ENCODE peak calls at places on chromosomes 12 and 14, in ten cellular contexts. One of them, this sample, is unnamed.

GRCh38 chr12:83015390-83016225 is 328.9 kb downstream of the TMTC2 start:
- DNase-seq in left lung: no peak
- DNase-seq in lower leg skin: no peak
- DNase-seq in lower lobe of right lung: no peak
- DNase-seq in spleen: no peak
- DNase-seq in endodermal cell: no peak
- DNase-seq in foreskin fibroblast: peak; percentile 23
- DNase-seq in A549: no peak
- DNase-seq in CD8-positive, alpha-beta T cell: no peak
- DNase-seq in choroid plexus epithelial cell: peak; percentile 24
- DNase-seq in this sample: no peak

GRCh38 chr14:98959958-98960616 is 311.9 kb downstream of the BCL11B start:
- DNase-seq in lower leg skin: no peak
- DNase-seq in choroid plexus epithelial cell: no peak
- DNase-seq in left lung: no peak
- DNase-seq in A549: no peak
- DNase-seq in endodermal cell: peak; percentile 43
- DNase-seq in lower lobe of right lung: no peak
- DNase-seq in foreskin fibroblast: no peak
- DNase-seq in CD8-positive, alpha-beta T cell: peak; percentile 46
- DNase-seq in spleen: no peak
- DNase-seq in this sample: no peak

GRCh38 chr14:100862277-100862676 is 36.4 kb downstream of the MEG3 start:
- DNase-seq in left lung: peak; percentile 10
- DNase-seq in spleen: peak; percentile 24
- DNase-seq in endodermal cell: no peak
- DNase-seq in lower lobe of right lung: peak; percentile 19
- DNase-seq in CD8-positive, alpha-beta T cell: no peak
- DNase-seq in A549: no peak
- DNase-seq in lower leg skin: no peak
- DNase-seq in foreskin fibroblast: peak; percentile 31
- DNase-seq in choroid plexus epithelial cell: peak; percentile 29
- DNase-seq in this sample: no peak

GRCh38 chr14:37027188-37027824 is 145.1 kb downstream of the SLC25A21 start:
- DNase-seq in CD8-positive, alpha-beta T cell: no peak
- DNase-seq in lower lobe of right lung: no peak
- DNase-seq in lower leg skin: no peak
- DNase-seq in choroid plexus epithelial cell: no peak
- DNase-seq in spleen: no peak
- DNase-seq in left lung: no peak
- DNase-seq in foreskin fibroblast: no peak
- DNase-seq in A549: no peak
- DNase-seq in endodermal cell: no peak
- DNase-seq in this sample: no peak

GRCh38 chr12:104488383-104488782 is 31.6 kb downstream of the CHST11 start:
- DNase-seq in left lung: no peak
- DNase-seq in endodermal cell: no peak
- DNase-seq in foreskin fibroblast: no peak
- DNase-seq in choroid plexus epithelial cell: no peak
- DNase-seq in CD8-positive, alpha-beta T cell: no peak
- DNase-seq in lower lobe of right lung: no peak
- DNase-seq in spleen: no peak
- DNase-seq in lower leg skin: no peak
- DNase-seq in A549: no peak
- DNase-seq in this sample: no peak

GRCh38 chr12:31557707-31558106 is 33.2 kb downstream of the DENND5B start:
- DNase-seq in lower lobe of right lung: no peak
- DNase-seq in A549: no peak
- DNase-seq in CD8-positive, alpha-beta T cell: no peak
- DNase-seq in spleen: no peak
- DNase-seq in choroid plexus epithelial cell: no peak
- DNase-seq in endodermal cell: no peak
- DNase-seq in left lung: no peak
- DNase-seq in foreskin fibroblast: no peak
- DNase-seq in lower leg skin: no peak
- DNase-seq in this sample: no peak

GRCh38 chr14:104746071-104746545 is 6.8 kb upstream of the SIVA1 start:
- DNase-seq in A549: no peak
- DNase-seq in CD8-positive, alpha-beta T cell: no peak
- DNase-seq in spleen: peak; percentile 62
- DNase-seq in lower leg skin: no peak
- DNase-seq in choroid plexus epithelial cell: no peak
- DNase-seq in endodermal cell: no peak
- DNase-seq in left lung: no peak
- DNase-seq in foreskin fibroblast: no peak
- DNase-seq in lower lobe of right lung: no peak
- DNase-seq in this sample: no peak

GRCh38 chr14:96424104-96424989 is 32.4 kb downstream of the AK7 start:
- DNase-seq in A549: peak; percentile 74
- DNase-seq in choroid plexus epithelial cell: peak; percentile 87
- DNase-seq in left lung: peak; percentile 35
- DNase-seq in foreskin fibroblast: peak; percentile 62
- DNase-seq in spleen: peak; percentile 83
- DNase-seq in lower leg skin: no peak
- DNase-seq in CD8-positive, alpha-beta T cell: peak; percentile 53
- DNase-seq in lower lobe of right lung: peak; percentile 54
- DNase-seq in endodermal cell: no peak
- DNase-seq in this sample: peak; percentile 16

GRCh38 chr12:6222009-6222702 is 22.0 kb downstream of the CD9 start:
- DNase-seq in A549: no peak
- DNase-seq in left lung: no peak
- DNase-seq in lower lobe of right lung: no peak
- DNase-seq in choroid plexus epithelial cell: no peak
- DNase-seq in spleen: no peak
- DNase-seq in CD8-positive, alpha-beta T cell: no peak
- DNase-seq in endodermal cell: no peak
- DNase-seq in foreskin fibroblast: no peak
- DNase-seq in lower leg skin: no peak
- DNase-seq in this sample: no peak

GRCh38 chr12:57766464-57767311 is at the start of gene CYP27B1:
- DNase-seq in spleen: no peak
- DNase-seq in CD8-positive, alpha-beta T cell: no peak
- DNase-seq in foreskin fibroblast: no peak
- DNase-seq in left lung: peak; percentile 65
- DNase-seq in endodermal cell: peak; percentile 94
- DNase-seq in lower lobe of right lung: peak; percentile 64
- DNase-seq in choroid plexus epithelial cell: peak; percentile 44
- DNase-seq in A549: peak; percentile 54
- DNase-seq in lower leg skin: no peak
- DNase-seq in this sample: no peak
- TF ChIP-seq CTCF in spleen: no peak
- TF ChIP-seq CTCF in CD8-positive, alpha-beta T cell: no peak
- TF ChIP-seq CTCF in foreskin fibroblast: no peak
- TF ChIP-seq CTCF in left lung: no peak
- TF ChIP-seq CTCF in endodermal cell: no peak
- TF ChIP-seq CTCF in lower lobe of right lung: no peak
- TF ChIP-seq CTCF in choroid plexus epithelial cell: no peak
- TF ChIP-seq CTCF in A549: no peak
- TF ChIP-seq CTCF in lower leg skin: no peak
- TF ChIP-seq CTCF in this sample: no peak

DNA sequence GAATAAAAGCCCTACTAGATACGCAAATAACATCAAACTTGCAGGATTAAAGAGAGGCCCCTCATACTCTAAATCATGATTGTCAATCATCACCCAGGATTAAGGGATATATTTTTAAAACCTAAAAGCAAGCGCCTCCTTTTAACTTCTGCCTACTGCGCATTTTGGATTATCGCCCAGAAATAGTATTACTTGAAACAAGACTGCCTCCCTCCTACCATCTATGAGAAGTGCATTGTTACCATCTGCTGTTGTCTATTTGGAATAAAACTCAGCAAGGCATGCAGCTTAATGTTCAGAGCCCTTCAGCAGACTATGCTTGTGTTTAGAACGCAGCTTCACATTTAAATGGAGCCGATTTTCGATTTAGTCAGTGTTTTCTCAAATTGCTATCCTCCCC is 79.6 kb downstream of the EXOC5 start:
- DNase-seq in foreskin fibroblast: no peak
- DNase-seq in spleen: no peak
- DNase-seq in choroid plexus epithelial cell: peak; percentile 54
- DNase-seq in left lung: no peak
- DNase-seq in endodermal cell: no peak
- DNase-seq in lower lobe of right lung: no peak
- DNase-seq in A549: peak; percentile 39
- DNase-seq in lower leg skin: no peak
- DNase-seq in CD8-positive, alpha-beta T cell: no peak
- DNase-seq in this sample: no peak
- TF ChIP-seq CTCF in foreskin fibroblast: no peak
- TF ChIP-seq CTCF in spleen: no peak
- TF ChIP-seq CTCF in choroid plexus epithelial cell: peak; percentile 27
- TF ChIP-seq CTCF in left lung: no peak
- TF ChIP-seq CTCF in endodermal cell: peak; percentile 48
- TF ChIP-seq CTCF in lower lobe of right lung: no peak
- TF ChIP-seq CTCF in A549: no peak
- TF ChIP-seq CTCF in lower leg skin: no peak
- TF ChIP-seq CTCF in CD8-positive, alpha-beta T cell: no peak
- TF ChIP-seq CTCF in this sample: peak; percentile 47

GRCh38 chr12:101792046-101792931 is 38.5 kb downstream of the GNPTAB start:
- DNase-seq in foreskin fibroblast: no peak
- DNase-seq in lower leg skin: no peak
- DNase-seq in left lung: no peak
- DNase-seq in spleen: no peak
- DNase-seq in lower lobe of right lung: no peak
- DNase-seq in choroid plexus epithelial cell: peak; percentile 43
- DNase-seq in A549: no peak
- DNase-seq in endodermal cell: no peak
- DNase-seq in CD8-positive, alpha-beta T cell: no peak
- DNase-seq in this sample: no peak
- TF ChIP-seq CTCF in foreskin fibroblast: peak; percentile 52
- TF ChIP-seq CTCF in lower leg skin: no peak
- TF ChIP-seq CTCF in left lung: no peak
- TF ChIP-seq CTCF in spleen: no peak
- TF ChIP-seq CTCF in lower lobe of right lung: peak; percentile 20
- TF ChIP-seq CTCF in choroid plexus epithelial cell: peak; percentile 59
- TF ChIP-seq CTCF in A549: peak; percentile 40
- TF ChIP-seq CTCF in endodermal cell: peak; percentile 40
- TF ChIP-seq CTCF in CD8-positive, alpha-beta T cell: no peak
- TF ChIP-seq CTCF in this sample: no peak

GRCh38 chr12:109302358-109302757 is 6.7 kb downstream of the FOXN4 start:
- DNase-seq in spleen: no peak
- DNase-seq in endodermal cell: no peak
- DNase-seq in A549: peak; percentile 45
- DNase-seq in lower leg skin: no peak
- DNase-seq in lower lobe of right lung: no peak
- DNase-seq in choroid plexus epithelial cell: peak; percentile 7
- DNase-seq in foreskin fibroblast: no peak
- DNase-seq in left lung: no peak
- DNase-seq in CD8-positive, alpha-beta T cell: no peak
- DNase-seq in this sample: no peak
- TF ChIP-seq CTCF in spleen: no peak
- TF ChIP-seq CTCF in endodermal cell: no peak
- TF ChIP-seq CTCF in A549: no peak
- TF ChIP-seq CTCF in lower leg skin: no peak
- TF ChIP-seq CTCF in lower lobe of right lung: no peak
- TF ChIP-seq CTCF in choroid plexus epithelial cell: no peak
- TF ChIP-seq CTCF in foreskin fibroblast: no peak
- TF ChIP-seq CTCF in left lung: no peak
- TF ChIP-seq CTCF in CD8-positive, alpha-beta T cell: no peak
- TF ChIP-seq CTCF in this sample: peak; percentile 45

This sample was measured in neural crest cell.